ENCODE peak calls at places on chromosomes 1 and 21, in six cellular contexts. B, Z, O, P, J and D are unnamed samples.

GRCh38 chr21:34908424-34909055 is 140.6 kb downstream of the RUNX1 start:
- DNase-seq in J (no peak), Z (no peak), B (no peak), P (peak; percentile 48), O (peak; percentile 98), D (peak; percentile 90)

GRCh38 chr21:38170705-38171682 is 85.8 kb upstream of the KCNJ15 start:
- DNase-seq in P (peak; percentile 33), Z (peak; percentile 29), B (no peak), J (no peak), O (no peak), D (no peak)

GRCh38 chr1:53367503-53368313 is 39.8 kb upstream of the LRP8 start:
- DNase-seq in P (no peak), J (peak; percentile 58), O (peak; percentile 79), Z (no peak), B (peak; percentile 64), D (no peak)

GRCh38 chr21:44907225-44907965 is 13.3 kb downstream of the ITGB2 start:
- DNase-seq in B (no peak), Z (no peak), P (no peak), J (no peak), O (no peak), D (peak; percentile 36)

GRCh38 chr1:97816927-97817326 is 103.9 kb downstream of the DPYD start:
- DNase-seq in J (no peak), B (no peak), Z (no peak), P (no peak), O (no peak), D (no peak)

GRCh38 chr1:197272791-197273190 is 4.7 kb downstream of the CRB1 start:
- DNase-seq in B (no peak), Z (no peak), O (no peak), J (no peak), P (no peak), D (no peak)

GRCh38 chr1:159595006-159595405 is 7.4 kb downstream of the APCS start:
- DNase-seq in Z (no peak), P (no peak), B (no peak), J (no peak), O (no peak), D (no peak)

GRCh38 chr1:31725777-31726535 is 22.1 kb upstream of the COL16A1 start:
- DNase-seq in O (no peak), B (no peak), J (peak; percentile 55), Z (no peak), P (no peak), D (no peak)

GRCh38 chr1:31669786-31670582 is 25.3 kb upstream of the PEF1 start:
- DNase-seq in Z (peak; percentile 20), P (peak; percentile 40), B (no peak), J (peak; percentile 56), O (peak; percentile 27), D (no peak)

GRCh38 chr1:174815474-174815908 is 184.3 kb upstream of the CACYBP start:
- DNase-seq in O (no peak), J (no peak), P (no peak), Z (no peak), B (no peak), D (no peak)

GRCh38 chr1:98277111-98277510 is 356.3 kb upstream of the DPYD start:
- DNase-seq in P (peak; percentile 49), Z (peak; percentile 76), B (no peak), J (no peak), O (no peak), D (no peak)

GRCh38 chr1:172976222-172977041 is 74.3 kb downstream of the TNFSF18 start:
- DNase-seq in B (no peak), O (no peak), P (peak; percentile 96), Z (peak; percentile 87), J (no peak), D (peak; percentile 87)

GRCh38 chr1:54806931-54807611 is 5.9 kb upstream of the TTC22 start:
- DNase-seq in O (no peak), B (no peak), P (no peak), J (no peak), Z (peak; percentile 11), D (no peak)

DNA sequence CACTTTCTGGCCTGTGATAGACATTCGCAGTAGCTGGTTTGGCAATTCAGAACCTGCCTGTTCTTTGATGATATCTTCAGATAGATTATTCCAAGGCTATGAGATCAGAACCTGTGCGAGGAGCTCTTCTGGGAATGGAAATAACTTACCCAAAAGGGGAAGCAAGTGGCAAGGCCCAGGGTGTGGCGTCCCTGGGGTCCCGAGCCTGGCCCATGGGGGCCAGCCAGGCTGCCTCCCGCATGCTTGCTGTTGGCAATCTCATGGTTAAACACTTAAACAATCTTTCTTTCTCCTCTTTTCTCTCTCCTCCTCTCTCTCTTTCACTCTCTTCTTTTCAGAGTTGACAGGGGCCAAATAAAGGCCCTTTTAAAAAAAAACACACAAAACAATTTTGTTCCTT is 108.1 kb downstream of the RNF220 start:
- DNase-seq in O (no peak), Z (no peak), B (no peak), P (no peak), J (no peak), D (no peak)
- TF ChIP-seq SMC3 in O (no peak), Z (no peak), B (no peak), P (no peak), J (no peak), D (no peak)

GRCh38 chr1:183633676-183634343 is 1.8 kb downstream of the ARPC5 start:
- DNase-seq in J (peak; percentile 46), Z (peak; percentile 95), B (peak; percentile 73), O (peak; percentile 73), P (peak; percentile 83), D (peak; percentile 89)

GRCh38 chr1:183628537-183628936 is 7.0 kb downstream of the ARPC5 start:
- DNase-seq in O (no peak), B (no peak), P (no peak), J (no peak), Z (no peak), D (no peak)

GRCh38 chr1:183632087-183632486 is 3.5 kb downstream of the ARPC5 start:
- DNase-seq in B (no peak), P (no peak), O (no peak), J (no peak), Z (peak; percentile 79), D (peak; percentile 44)

GRCh38 chr1:183632964-183633363 is 2.6 kb downstream of the ARPC5 start:
- DNase-seq in O (peak; percentile 35), Z (no peak), P (no peak), J (no peak), B (no peak), D (no peak)

DNA sequence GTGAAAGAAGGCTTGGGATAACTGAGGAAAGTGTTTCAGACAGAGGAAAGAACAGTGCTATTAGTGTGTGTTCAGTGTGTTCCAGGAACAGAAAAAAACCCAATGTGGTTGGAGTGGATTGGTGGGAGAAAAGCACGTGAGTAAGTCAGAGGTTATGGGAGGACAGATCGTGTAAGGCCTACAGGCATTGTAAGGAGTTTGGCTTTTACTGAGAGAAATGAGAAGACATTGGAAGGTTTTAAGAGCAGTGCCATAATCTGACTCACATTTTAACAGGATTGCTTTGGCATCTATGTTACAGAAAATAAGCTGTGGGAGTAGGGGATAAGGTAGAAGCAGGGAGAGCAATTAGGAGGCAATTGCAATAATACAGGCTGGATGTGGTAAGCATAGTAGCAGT is 4.8 kb downstream of the ARPC5 start:
- DNase-seq in B (no peak), O (no peak), Z (peak; percentile 36), J (no peak), P (no peak), D (no peak)
- TF ChIP-seq SMC3 in B (no peak), O (no peak), Z (no peak), J (no peak), P (no peak), D (no peak)

DNA sequence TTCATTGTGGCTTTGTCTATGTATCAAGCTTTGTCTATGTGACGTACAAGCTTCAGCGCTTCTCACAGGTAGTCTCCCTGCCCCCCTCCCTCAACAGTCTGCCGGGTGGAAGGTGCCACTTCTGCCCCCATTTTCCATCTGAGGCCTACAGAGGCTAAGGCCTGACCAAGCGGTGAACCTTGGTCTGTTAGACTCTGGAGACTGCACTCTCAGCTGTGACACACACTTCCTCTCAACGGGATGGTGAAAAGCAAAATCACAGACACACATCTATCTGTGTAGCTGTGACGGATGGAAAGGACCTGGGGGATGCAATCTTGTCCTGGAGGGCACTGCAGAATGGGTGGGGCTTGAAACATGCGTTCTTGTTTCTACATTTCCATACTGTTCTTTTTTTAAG is 152.9 kb upstream of the EDN2 start:
- DNase-seq in O (no peak), P (no peak), J (no peak), B (no peak), Z (no peak), D (no peak)
- TF ChIP-seq SMC3 in O (no peak), P (no peak), J (no peak), B (no peak), Z (no peak), D (no peak)

GRCh38 chr1:10341062-10341600 is 57.7 kb upstream of the PGD start:
- DNase-seq in B (no peak), Z (peak; percentile 17), O (no peak), J (no peak), P (no peak), D (no peak)
- TF ChIP-seq SMC3 in B (no peak), Z (no peak), O (no peak), J (no peak), P (no peak), D (no peak)

GRCh38 chr21:32768530-32768929 is 3.0 kb downstream of the PAXBP1 start:
- DNase-seq in Z (peak; percentile 8), P (no peak), O (no peak), B (no peak), J (no peak), D (no peak)

GRCh38 chr21:32776743-32777142 is 5.2 kb upstream of the PAXBP1 start:
- DNase-seq in J (no peak), O (no peak), B (no peak), P (no peak), Z (no peak), D (no peak)

GRCh38 chr21:32770514-32771133 is 931 bp downstream of the PAXBP1 start:
- DNase-seq in Z (peak; percentile 8), B (no peak), P (peak; percentile 5), O (peak; percentile 17), J (no peak), D (peak; percentile 10)

GRCh38 chr21:32771134-32771523 is 426 bp downstream of the PAXBP1 start:
- DNase-seq in J (peak; percentile 80), O (peak; percentile 65), Z (peak; percentile 56), B (no peak), P (peak; percentile 46), D (peak; percentile 33)

GRCh38 chr21:32772281-32773047 is 909 bp upstream of the PAXBP1 start:
- DNase-seq in Z (peak; percentile 20), P (no peak), J (peak; percentile 29), O (peak; percentile 75), B (peak; percentile 9), D (no peak)
- TF ChIP-seq SMC3 in Z (no peak), P (no peak), J (no peak), O (no peak), B (no peak), D (no peak)

DNA sequence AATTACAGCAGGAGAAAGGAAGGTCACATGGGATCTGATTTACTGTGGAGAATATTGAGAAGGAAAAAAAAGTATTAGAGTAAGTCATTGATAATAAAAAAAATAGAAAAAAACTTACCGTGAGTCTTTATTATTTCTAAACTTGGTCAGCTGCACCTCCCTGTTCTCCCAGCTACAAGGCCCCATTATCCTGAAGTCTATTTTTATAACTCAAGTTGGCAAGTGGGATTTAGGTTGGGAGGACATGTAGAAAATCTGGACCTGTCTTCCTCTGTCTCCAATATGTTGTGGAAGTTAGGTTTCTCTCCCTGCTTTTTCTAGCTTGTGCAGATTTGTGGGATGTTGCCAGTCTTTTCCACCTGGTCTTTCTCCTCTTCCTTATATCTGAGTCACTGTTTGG is 361.4 kb downstream of the HLX start:
- DNase-seq in Z (no peak), J (no peak), B (no peak), P (no peak), O (no peak), D (no peak)
- TF ChIP-seq SMC3 in Z (no peak), J (no peak), B (no peak), P (no peak), O (no peak), D (no peak)